ENCODE peak calls at places on chromosomes 7 and 10, in five cellular contexts. U, N, A, F and J are unnamed samples.
A peak's percentile ranks its signal among the peaks of the same experiment; 100 is the strongest.

GRCh38 chr7:79334841-79335240 is 118.6 kb downstream of the MAGI2 start:
- DNase-seq in U (no peak), N (no peak), A (no peak), F (no peak), J (no peak)

GRCh38 chr10:27646194-27646593 is 99.4 kb downstream of the MKX start:
- DNase-seq in U (peak; percentile 72), N (peak; percentile 71), A (no peak), F (no peak), J (no peak)

GRCh38 chr10:80501381-80501912 is 36.3 kb upstream of the SH2D4B start:
- DNase-seq in U (no peak), N (no peak), A (no peak), F (no peak), J (no peak)

GRCh38 chr10:33267708-33268107 is 66.8 kb downstream of the NRP1 start:
- DNase-seq in U (no peak), N (no peak), A (no peak), F (no peak), J (no peak)

GRCh38 chr7:16428672-16429071 is 7.3 kb upstream of the CRPPA start:
- DNase-seq in U (no peak), N (peak; percentile 36), A (no peak), F (no peak), J (no peak)

GRCh38 chr7:94696981-94697670 is 41.2 kb upstream of the SGCE start:
- DNase-seq in U (peak; percentile 86), N (peak; percentile 72), A (peak; percentile 74), F (no peak), J (no peak)

GRCh38 chr10:133307776-133308430 is 769 bp downstream of the TUBGCP2 start:
- DNase-seq in U (peak; percentile 51), N (peak; percentile 61), A (peak; percentile 86), F (peak; percentile 64), J (peak; percentile 48)

GRCh38 chr10:99540673-99541531 is 8.2 kb downstream of the NKX2-3 start:
- DNase-seq in U (no peak), N (no peak), A (no peak), F (peak; percentile 40), J (no peak)

GRCh38 chr7:22108151-22108845 is 162.6 kb upstream of the CDCA7L start:
- DNase-seq in U (no peak), N (no peak), A (no peak), F (no peak), J (no peak)

GRCh38 chr7:1331576-1332467 is 99.2 kb downstream of the UNCX start:
- DNase-seq in U (no peak), N (no peak), A (no peak), F (no peak), J (no peak)

GRCh38 chr10:107071301-107071700 is 93.2 kb downstream of the SORCS1 start:
- DNase-seq in U (no peak), N (no peak), A (no peak), F (no peak), J (no peak)

GRCh38 chr7:34453150-34453549 is 204.9 kb upstream of the NPSR1 start:
- DNase-seq in U (peak; percentile 46), N (peak; percentile 55), A (no peak), F (no peak), J (no peak)

GRCh38 chr10:1120761-1121160 is 64.6 kb downstream of the WDR37 start:
- DNase-seq in U (peak; percentile 39), N (no peak), A (no peak), F (no peak), J (no peak)